ENCODE peak calls at places on chromosomes 3 and 15, in six cellular contexts. W is stimulated activated CD8-positive, alpha-beta memory T cell treated with anti-CD3 and anti-CD28 coated beads, Interleukin-15, amount 100 ng/mL, for 24 hours; I is activated CD4-positive, CD25-positive, alpha-beta regulatory T cell; Z is endothelial cell; O is foreskin fibroblast; F is NCI-H1930. C is an unnamed sample.

GRCh38 chr3:65836047-65836446 is 202.7 kb downstream of the MAGI1 start:
- DNase-seq in W (no peak), I (no peak), Z (no peak), O (peak), F (no peak), C (no peak)

GRCh38 chr3:129971368-129972052 is 3.0 kb upstream of the TRH start:
- DNase-seq in W (no peak), I (no peak), Z (no peak), O (no peak), F (no peak), C (no peak)

GRCh38 chr3:166291510-166291909 is 454.3 kb upstream of the BCHE start:
- DNase-seq in W (no peak), I (no peak), Z (no peak), O (no peak), F (no peak), C (no peak)

GRCh38 chr15:101413239-101413638 is 76.3 kb downstream of the PCSK6 start:
- DNase-seq in W (no peak), I (no peak), Z (no peak), O (no peak), F (no peak), C (no peak)

GRCh38 chr3:101300073-101300472 is 20.3 kb downstream of the IMPG2 start:
- DNase-seq in W (no peak), I (no peak), Z (no peak), O (no peak), F (no peak), C (no peak)

GRCh38 chr15:25909325-25909724 is 46.2 kb upstream of the ATP10A start:
- DNase-seq in W (no peak), I (no peak), Z (no peak), O (no peak), F (no peak), C (no peak)

GRCh38 chr3:65672876-65673815 is 365.6 kb downstream of the MAGI1 start:
- DNase-seq in W (no peak), I (no peak), Z (peak), O (peak), F (peak), C (peak)

GRCh38 chr3:184428561-184429175 is 48.8 kb downstream of the CHRD start:
- DNase-seq in W (no peak), I (no peak), Z (no peak), O (no peak), F (no peak), C (peak)

GRCh38 chr3:52249683-52250082 is 4.1 kb downstream of the PPM1M start:
- DNase-seq in W (no peak), I (no peak), Z (no peak), O (no peak), F (no peak), C (no peak)

GRCh38 chr3:170811928-170812591 is 57.9 kb downstream of the RPL22L1 start:
- DNase-seq in W (peak), I (peak), Z (peak), O (peak), F (peak), C (peak)

GRCh38 chr3:120350431-120350941 is 1.3 kb upstream of the LRRC58 start:
- DNase-seq in W (no peak), I (no peak), Z (no peak), O (peak), F (no peak), C (no peak)

GRCh38 chr3:107938128-107938527 is 152.7 kb downstream of the CD47 start:
- DNase-seq in W (no peak), I (no peak), Z (peak), O (no peak), F (peak), C (no peak)

GRCh38 chr15:36959746-36960145 is 140.6 kb downstream of the MEIS2 start:
- DNase-seq in W (no peak), I (no peak), Z (no peak), O (no peak), F (no peak), C (no peak)

GRCh38 chr3:49172616-49173041 is 1.2 kb downstream of the KLHDC8B start:
- DNase-seq in W (no peak), I (no peak), Z (no peak), O (no peak), F (no peak), C (no peak)

GRCh38 chr3:194204036-194204792 is 68.3 kb downstream of the HES1 start:
- DNase-seq in W (no peak), I (no peak), Z (peak), O (no peak), F (no peak), C (peak)

GRCh38 chr3:58688563-58688962 is 22.0 kb upstream of the FAM3D start:
- DNase-seq in W (no peak), I (no peak), Z (no peak), O (no peak), F (no peak), C (no peak)

GRCh38 chr3:123193448-123194101 is 8.2 kb upstream of the SEC22A start:
- DNase-seq in W (no peak), I (no peak), Z (no peak), O (no peak), F (no peak), C (no peak)

GRCh38 chr15:49438970-49439631 is 16.1 kb downstream of the FGF7 start:
- DNase-seq in W (no peak), I (no peak), Z (peak), O (no peak), F (no peak), C (no peak)

GRCh38 chr15:96535148-96535547 is 204.6 kb downstream of the NR2F2 start:
- DNase-seq in W (no peak), I (no peak), Z (no peak), O (no peak), F (no peak), C (no peak)

GRCh38 chr3:71039332-71039731 is 544.2 kb downstream of the FOXP1 start:
- DNase-seq in W (no peak), I (no peak), Z (no peak), O (no peak), F (no peak), C (no peak)

GRCh38 chr3:67018105-67018788 is 20.1 kb downstream of the KBTBD8 start:
- DNase-seq in W (no peak), I (no peak), Z (no peak), O (no peak), F (no peak), C (no peak)

C was measured in NCI-H774.